ENCODE peak calls at places on chromosomes 3 and 15, in five cellular contexts. O, E, A, B and H are unnamed samples.

GRCh38 chr3:62870321-62870720 is 4.9 kb downstream of the CADPS start:
- DNase-seq in O (no peak), E (peak; percentile 0), A (no peak), B (no peak), H (peak; percentile 0)

GRCh38 chr15:45719490-45719889 is 84.7 kb downstream of the SQOR start:
- DNase-seq in O (no peak), E (no peak), A (no peak), B (no peak), H (peak; percentile 7)

GRCh38 chr3:25472747-25473146 is 44.7 kb downstream of the RARB start:
- DNase-seq in O (no peak), E (no peak), A (no peak), B (peak; percentile 33), H (no peak)

GRCh38 chr3:195099976-195100755 is 170.8 kb downstream of the XXYLT1 start:
- DNase-seq in O (no peak), E (no peak), A (no peak), B (no peak), H (no peak)

GRCh38 chr15:51121118-51121517 is 26.4 kb upstream of the TNFAIP8L3 start:
- DNase-seq in O (peak; percentile 77), E (peak; percentile 85), A (no peak), B (no peak), H (peak; percentile 98)

GRCh38 chr3:46297658-46298423 is 55.6 kb downstream of the CCR3 start:
- DNase-seq in O (no peak), E (no peak), A (no peak), B (no peak), H (no peak)

GRCh38 chr3:117059054-117059989 is 349.7 kb downstream of the TUSC7 start:
- DNase-seq in O (peak; percentile 0), E (peak; percentile 47), A (no peak), B (peak; percentile 37), H (peak; percentile 46)

GRCh38 chr3:30241721-30242120 is 364.7 kb upstream of the TGFBR2 start:
- DNase-seq in O (no peak), E (no peak), A (no peak), B (no peak), H (peak; percentile 78)

GRCh38 chr3:30610702-30611410 is 4.5 kb downstream of the TGFBR2 start:
- DNase-seq in O (no peak), E (no peak), A (no peak), B (no peak), H (no peak)

GRCh38 chr15:42716125-42716524 is 20.8 kb downstream of the CDAN1 start:
- DNase-seq in O (no peak), E (no peak), A (no peak), B (no peak), H (no peak)

GRCh38 chr3:194304186-194304917 is 46.8 kb downstream of the CPN2 start:
- DNase-seq in O (no peak), E (no peak), A (no peak), B (no peak), H (no peak)

GRCh38 chr3:111434941-111435622 is 106.9 kb upstream of the CD96 start:
- DNase-seq in O (no peak), E (no peak), A (no peak), B (no peak), H (no peak)

GRCh38 chr3:16608816-16609215 is 3.6 kb upstream of the DAZL start:
- DNase-seq in O (no peak), E (no peak), A (no peak), B (no peak), H (no peak)

GRCh38 chr3:128367726-128368125 is 99.0 kb downstream of the DNAJB8 start:
- DNase-seq in O (no peak), E (no peak), A (no peak), B (no peak), H (peak; percentile 14)

GRCh38 chr3:108757404-108757982 is at the start of gene RETNLB:
- DNase-seq in O (no peak), E (no peak), A (no peak), B (no peak), H (no peak)

GRCh38 chr15:64461577-64462162 is 1.3 kb downstream of the ZNF609 start:
- DNase-seq in O (peak; percentile 96), E (peak; percentile 20), A (no peak), B (peak; percentile 49), H (peak; percentile 27)

GRCh38 chr3:115671761-115672455 is 48.6 kb downstream of the GAP43 start:
- DNase-seq in O (no peak), E (no peak), A (no peak), B (no peak), H (no peak)

GRCh38 chr3:21672303-21672702 is 78.7 kb downstream of the ZNF385D start:
- DNase-seq in O (no peak), E (no peak), A (no peak), B (no peak), H (peak; percentile 90)
- TF ChIP-seq RCOR1 in O (no peak), E (no peak), A (no peak), B (no peak), H (no peak)

GRCh38 chr3:135966349-135966695 is 794 bp downstream of the PPP2R3A start:
- DNase-seq in O (no peak), E (no peak), A (no peak), B (no peak), H (no peak)

GRCh38 chr3:135973846-135974245 is 8.3 kb downstream of the PPP2R3A start:
- DNase-seq in O (no peak), E (no peak), A (no peak), B (no peak), H (no peak)

GRCh38 chr3:135966875-135967274 is 1.3 kb downstream of the PPP2R3A start:
- DNase-seq in O (no peak), E (no peak), A (no peak), B (peak; percentile 6), H (no peak)

GRCh38 chr3:135967867-135968266 is 2.3 kb downstream of the PPP2R3A start:
- DNase-seq in O (no peak), E (no peak), A (no peak), B (no peak), H (no peak)

DNA sequence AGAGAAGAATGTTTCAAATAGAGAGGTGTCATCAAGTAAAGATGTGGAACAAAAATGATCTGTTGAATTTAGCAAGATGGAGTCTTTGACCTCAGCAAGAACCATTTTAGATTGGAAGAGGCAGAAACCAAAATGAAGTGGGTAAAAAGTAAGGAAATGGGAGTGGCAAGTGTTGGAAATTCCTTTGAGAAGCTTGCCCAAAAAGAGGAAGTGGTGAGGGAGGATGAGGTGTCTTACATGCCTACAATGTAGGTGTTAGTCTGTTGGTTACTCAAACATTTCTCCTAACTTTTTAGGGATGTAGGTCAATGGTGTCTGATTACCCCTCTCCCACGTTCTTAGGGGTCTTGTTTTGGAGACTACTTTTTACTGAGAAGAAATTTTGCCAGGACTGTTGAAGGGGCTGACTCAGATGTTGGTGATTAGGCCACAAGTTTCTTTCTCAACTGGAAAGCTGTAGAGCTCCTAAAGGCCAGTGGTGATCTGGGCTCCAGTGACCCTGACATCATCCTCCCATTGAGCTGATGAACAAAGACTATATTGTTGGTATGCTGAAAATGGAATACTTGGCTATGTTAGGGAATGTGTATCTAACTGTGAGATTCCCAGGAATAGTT is 5.1 kb downstream of the PPP2R3A start:
- DNase-seq in O (no peak), E (no peak), A (no peak), B (no peak), H (peak; percentile 44)
- TF ChIP-seq RCOR1 in O (no peak), E (no peak), A (no peak), B (no peak), H (no peak)

DNA sequence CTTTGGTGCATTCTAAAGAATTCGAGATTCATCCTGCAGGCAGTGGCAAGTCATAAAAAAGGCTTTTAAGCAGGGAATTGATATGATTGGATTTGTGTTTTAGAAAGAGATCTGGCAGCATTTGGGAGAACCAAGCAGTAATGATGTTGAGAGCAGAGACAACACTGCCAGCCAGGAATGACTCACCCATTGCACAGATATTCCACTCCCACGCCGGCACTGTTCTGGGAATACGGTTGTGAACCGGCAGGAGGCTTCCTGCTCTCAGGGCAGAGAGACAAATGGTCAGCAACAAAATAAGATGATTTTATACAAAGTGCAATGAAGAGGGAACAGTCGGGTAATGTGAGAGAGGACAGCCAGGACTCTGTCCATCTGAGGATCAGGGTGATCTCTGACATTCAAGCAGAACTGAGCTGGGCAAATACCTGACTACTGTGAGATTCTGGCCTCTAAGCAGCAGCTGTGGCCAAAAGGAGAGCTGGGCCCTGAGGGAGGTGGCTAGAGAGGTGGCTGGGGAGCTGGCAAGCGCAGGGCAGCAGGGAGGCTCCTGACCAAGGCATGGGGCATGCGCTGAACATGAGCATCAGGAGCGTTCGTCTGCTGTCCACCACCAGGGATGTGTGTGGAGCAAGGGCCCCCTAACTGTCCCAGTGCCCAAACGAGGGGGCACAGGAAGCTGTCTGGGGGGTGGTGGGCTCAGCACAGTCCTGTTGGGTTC is 56.1 kb upstream of the PLXNA1 start:
- DNase-seq in O (peak; percentile 66), E (no peak), A (no peak), B (no peak), H (peak; percentile 89)
- TF ChIP-seq RCOR1 in O (peak; percentile 37), E (no peak), A (no peak), B (no peak), H (peak; percentile 81)

GRCh38 chr3:146636881-146637280 is 31.7 kb upstream of the PLSCR5 start:
- DNase-seq in O (no peak), E (no peak), A (no peak), B (no peak), H (no peak)

GRCh38 chr3:146637871-146638270 is 32.7 kb upstream of the PLSCR5 start:
- DNase-seq in O (no peak), E (no peak), A (no peak), B (no peak), H (no peak)

GRCh38 chr3:146638718-146639117 is 33.6 kb upstream of the PLSCR5 start:
- DNase-seq in O (peak; percentile 1), E (no peak), A (no peak), B (no peak), H (no peak)

GRCh38 chr3:146640955-146641867 is 36.1 kb upstream of the PLSCR5 start:
- DNase-seq in O (peak; percentile 36), E (peak; percentile 61), A (no peak), B (peak; percentile 16), H (peak; percentile 37)

DNA sequence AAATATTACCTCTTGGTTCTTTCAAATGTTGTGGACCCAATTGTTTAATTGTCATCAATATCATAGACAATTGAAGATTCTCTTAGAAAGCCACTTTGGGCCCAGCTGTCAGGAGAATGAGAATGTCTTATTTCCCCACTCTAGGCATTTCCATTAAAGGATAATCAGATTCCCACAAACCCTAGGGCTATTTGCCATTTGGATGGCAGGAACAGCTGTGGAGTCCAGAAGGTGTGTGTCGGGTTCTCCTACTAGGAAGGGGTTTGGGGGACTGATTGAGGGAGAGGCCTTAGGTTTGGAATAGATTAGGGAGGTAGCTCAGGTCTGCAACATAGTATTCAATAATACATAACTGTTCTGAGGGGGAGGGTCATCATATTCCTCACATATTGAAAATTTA is 35.2 kb upstream of the PLSCR5 start:
- DNase-seq in O (no peak), E (no peak), A (no peak), B (no peak), H (no peak)
- TF ChIP-seq RCOR1 in O (no peak), E (no peak), A (no peak), B (no peak), H (no peak)

GRCh38 chr15:55742927-55743614 is at the start of gene PRTG:
- DNase-seq in O (peak; percentile 37), E (peak; percentile 92), A (no peak), B (peak; percentile 96), H (peak; percentile 69)
- TF ChIP-seq RCOR1 in O (no peak), E (no peak), A (no peak), B (peak; percentile 75), H (no peak)